ENCODE peak calls at places on chromosomes 16 and 17, in five cellular contexts. J is HEK293T, R is WTC11, S is HepG2, O is H1. P is an unnamed sample.

GRCh38 chr16:56999409-57000270 is 10.3 kb downstream of the NLRC5 start:
- DNase-seq in J (no peak), R (no peak), S (no peak), O (no peak), P (no peak)

GRCh38 chr16:15948532-15949209 is 745 bp upstream of the ABCC1 start:
- DNase-seq in J (no peak), R (no peak), S (peak), O (no peak), P (no peak)

GRCh38 chr17:79188679-79189078 is 114.1 kb downstream of the ENGASE start:
- DNase-seq in J (no peak), R (no peak), S (no peak), O (no peak), P (no peak)

GRCh38 chr17:9239821-9240658 is 218.7 kb downstream of the NTN1 start:
- DNase-seq in J (peak), R (peak), S (no peak), O (no peak), P (peak)

GRCh38 chr16:3235856-3236669 is 1.1 kb upstream of the ZNF200 start:
- DNase-seq in J (peak), R (peak), S (no peak), O (no peak), P (no peak)

GRCh38 chr17:81492706-81493105 is 19.9 kb downstream of the ACTG1 start:
- DNase-seq in J (no peak), R (no peak), S (no peak), O (no peak), P (no peak)

GRCh38 chr17:34578656-34579016 is 746 bp upstream of the TMEM132E start:
- DNase-seq in J (no peak), R (no peak), S (no peak), O (no peak), P (no peak)

GRCh38 chr17:67183531-67183930 is 61.5 kb downstream of the HELZ start:
- DNase-seq in J (no peak), R (no peak), S (no peak), O (no peak), P (no peak)

GRCh38 chr16:11258553-11259287 is 2.7 kb upstream of the SOCS1 start:
- DNase-seq in J (no peak), R (no peak), S (peak), O (no peak), P (no peak)

GRCh38 chr17:19010729-19011505 is 6.4 kb upstream of the FAM83G start:
- DNase-seq in J (no peak), R (no peak), S (peak), O (no peak), P (no peak)

GRCh38 chr16:80744856-80745255 is 59.5 kb downstream of the CDYL2 start:
- DNase-seq in J (no peak), R (no peak), S (no peak), O (no peak), P (no peak)

GRCh38 chr16:75062135-75062943 is 54.2 kb downstream of the LDHD start:
- DNase-seq in J (no peak), R (no peak), S (no peak), O (no peak), P (no peak)

GRCh38 chr17:19510903-19511302 is 22.8 kb upstream of the SLC47A1 start:
- DNase-seq in J (no peak), R (no peak), S (no peak), O (no peak), P (no peak)

GRCh38 chr17:63516910-63517824 is 6.0 kb upstream of the KCNH6 start:
- DNase-seq in J (no peak), R (no peak), S (peak), O (no peak), P (peak)

GRCh38 chr17:32258383-32259121 is 7.1 kb upstream of the RHBDL3 start:
- DNase-seq in J (no peak), R (no peak), S (no peak), O (no peak), P (no peak)

GRCh38 chr16:55668337-55669281 is 12.8 kb downstream of the SLC6A2 start:
- DNase-seq in J (no peak), R (peak), S (peak), O (peak), P (no peak)

GRCh38 chr17:66272699-66273390 is 29.6 kb upstream of the PRKCA start:
- DNase-seq in J (no peak), R (no peak), S (no peak), O (no peak), P (no peak)

GRCh38 chr16:84084570-84085270 is 32.0 kb downstream of the MBTPS1 start:
- DNase-seq in J (peak), R (peak), S (peak), O (peak), P (peak)

GRCh38 chr16:78607465-78607864 is 508.0 kb downstream of the WWOX start:
- DNase-seq in J (no peak), R (no peak), S (no peak), O (no peak), P (no peak)

GRCh38 chr17:163514-164103 is 17.8 kb downstream of the DOC2B start:
- DNase-seq in J (no peak), R (peak), S (peak), O (no peak), P (no peak)

GRCh38 chr16:72437891-72438290 is 265.9 kb upstream of the PMFBP1 start:
- DNase-seq in J (no peak), R (no peak), S (no peak), O (no peak), P (no peak)

GRCh38 chr16:68490829-68491575 is 42.7 kb upstream of the SMPD3 start:
- DNase-seq in J (no peak), R (peak), S (no peak), O (no peak), P (peak)

GRCh38 chr17:57823469-57824401 is 26.1 kb downstream of the MRPS23 start:
- DNase-seq in J (peak), R (no peak), S (no peak), O (no peak), P (no peak)
- TF ChIP-seq SP1 in J (no peak), R (no peak), S (no peak), O (no peak), P (no peak)

DNA sequence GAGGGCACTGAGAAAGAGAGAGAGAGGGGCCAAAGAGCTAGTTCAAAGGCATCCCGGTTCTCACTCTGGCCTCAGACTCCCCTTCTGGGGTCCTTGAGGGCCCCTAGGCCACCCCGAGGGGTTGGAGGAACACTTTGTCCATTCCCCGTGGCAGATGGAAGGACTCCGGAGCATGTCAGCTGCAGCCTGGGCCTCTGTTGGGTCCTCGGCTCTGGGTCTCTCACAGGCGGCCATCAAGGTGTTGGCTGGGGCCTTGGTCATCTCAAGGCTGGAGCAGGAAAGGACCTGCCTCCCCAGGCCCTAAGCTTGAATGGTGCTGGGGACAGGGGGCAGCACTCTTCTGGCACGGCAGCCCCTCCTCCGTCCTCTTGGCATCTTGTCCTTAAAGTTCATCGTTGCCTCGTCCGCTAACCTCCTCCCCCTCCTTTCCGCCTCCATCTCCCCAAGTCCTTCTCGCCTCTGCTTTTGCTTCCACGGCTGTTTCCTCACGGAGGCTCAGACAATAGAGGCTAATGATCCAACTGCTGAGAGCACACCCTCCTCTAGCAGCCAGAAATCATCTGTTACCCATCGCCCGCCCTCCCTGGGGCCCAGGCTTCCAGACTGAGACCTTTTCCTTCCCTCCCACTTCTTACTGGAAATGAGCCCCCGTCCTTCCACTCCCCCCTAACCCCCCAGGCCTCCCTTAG is 23.3 kb downstream of the CCR7 start:
- DNase-seq in J (no peak), R (no peak), S (no peak), O (no peak), P (no peak)
- TF ChIP-seq SP1 in J (no peak), R (no peak), S (no peak), O (no peak), P (no peak)

GRCh38 chr16:4799171-4799855 is 3.1 kb downstream of the ROGDI start:
- DNase-seq in J (no peak), R (no peak), S (no peak), O (no peak), P (no peak)

GRCh38 chr16:4801051-4801961 is 1.1 kb downstream of the ROGDI start:
- DNase-seq in J (no peak), R (no peak), S (no peak), O (no peak), P (no peak)

GRCh38 chr16:4798456-4798855 is 3.3 kb downstream of the SMIM22 start:
- DNase-seq in J (no peak), R (no peak), S (no peak), O (no peak), P (no peak)

GRCh38 chr16:4801962-4802658 is at the start of gene ROGDI:
- DNase-seq in J (peak), R (peak), S (peak), O (peak), P (peak)

DNA sequence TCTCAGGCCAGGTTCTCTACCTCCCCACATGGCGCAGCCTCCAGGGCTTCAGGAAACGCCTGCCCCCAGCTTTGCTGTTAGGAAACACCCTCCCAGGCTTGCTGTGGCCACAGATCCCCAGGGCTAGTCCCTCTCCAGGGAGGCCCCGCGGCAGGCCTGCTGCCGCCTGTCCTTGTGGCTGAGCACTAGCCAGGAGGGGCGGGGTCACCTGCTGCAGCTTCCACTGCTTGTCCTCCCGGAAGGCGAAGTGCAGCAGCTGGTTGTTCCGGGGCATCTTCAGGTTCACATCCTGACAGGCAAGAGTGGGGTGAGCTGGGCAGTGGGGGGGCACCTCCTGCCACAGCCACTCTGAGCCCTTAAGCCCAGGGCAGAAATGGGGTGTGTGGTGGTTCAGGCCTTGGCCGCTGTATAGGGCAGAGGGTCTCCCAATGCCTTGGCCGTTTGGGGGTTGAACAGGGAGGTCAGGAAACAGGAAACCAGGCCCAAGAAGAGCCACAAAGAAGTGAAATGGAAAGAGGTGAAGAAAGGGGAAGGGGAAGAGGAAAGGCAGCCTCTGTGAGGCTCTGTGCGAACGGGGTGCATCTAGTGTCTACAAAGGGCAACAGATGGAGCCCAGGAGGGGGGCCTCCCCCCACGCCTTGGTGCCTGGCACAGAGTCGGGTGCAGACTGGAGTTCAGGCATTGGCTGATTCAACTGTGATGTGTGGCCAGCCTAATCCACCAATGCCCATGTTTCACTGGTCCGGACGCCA is 2.0 kb downstream of the ROGDI start:
- DNase-seq in J (no peak), R (no peak), S (peak), O (no peak), P (no peak)
- TF ChIP-seq SP1 in J (no peak), R (no peak), S (no peak), O (no peak), P (no peak)

GRCh38 chr16:28935333-28935732 is 3.6 kb downstream of the CD19 start:
- DNase-seq in J (no peak), R (no peak), S (no peak), O (no peak), P (no peak)

GRCh38 chr16:28938721-28939120 is 7.0 kb downstream of the CD19 start:
- DNase-seq in J (no peak), R (no peak), S (no peak), O (no peak), P (no peak)

GRCh38 chr16:28936784-28937155 is 5.0 kb downstream of the CD19 start:
- DNase-seq in J (no peak), R (no peak), S (no peak), O (no peak), P (no peak)

GRCh38 chr16:28937222-28937876 is 5.6 kb downstream of the CD19 start:
- DNase-seq in J (no peak), R (no peak), S (no peak), O (no peak), P (no peak)

GRCh38 chr16:28935924-28936783 is 4.4 kb downstream of the CD19 start:
- DNase-seq in J (peak), R (peak), S (peak), O (peak), P (peak)
- TF ChIP-seq SP1 in J (no peak), R (no peak), S (peak), O (peak), P (no peak)

DNA sequence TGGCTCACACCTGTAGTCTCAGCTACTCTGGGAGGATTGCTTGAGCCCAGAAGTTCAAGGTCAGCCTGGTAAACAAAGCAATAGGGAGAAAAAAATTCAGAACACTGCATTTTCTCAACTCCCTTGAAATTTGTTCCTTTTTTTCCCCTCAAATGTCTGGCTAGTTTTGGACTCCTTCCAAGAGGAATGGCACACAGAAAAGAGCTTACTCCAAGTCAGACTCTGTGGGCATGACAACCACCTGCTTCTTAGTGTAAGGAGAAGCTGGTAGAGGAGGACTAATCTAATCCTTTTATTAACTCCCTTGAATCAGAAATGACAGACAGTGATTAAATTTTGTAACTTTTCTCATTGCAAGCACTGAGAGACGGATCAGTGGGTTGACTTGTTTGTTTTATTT is 27.8 kb upstream of the HYDIN start:
- DNase-seq in J (no peak), R (no peak), S (no peak), O (no peak), P (no peak)
- TF ChIP-seq SP1 in J (no peak), R (no peak), S (no peak), O (no peak), P (no peak)

P was measured in HCT116.